ENCODE peak calls at places on chromosomes 12 and 14, in seven cellular contexts. F is AG04450; W is Peyer's patch; L is cardiac muscle cell; N is pancreas; I is CD8-positive, alpha-beta T cell; S is GM12878. Q is an unnamed sample.
A peak's percentile ranks its signal among the peaks of the same experiment; 100 is the strongest.

GRCh38 chr12:6047249-6048227 is 76.9 kb downstream of the VWF start:
- DNase-seq in F (peak; percentile 91), W (no peak), L (no peak), N (no peak), I (no peak), S (no peak), Q (peak; percentile 64)

GRCh38 chr12:123949118-123949774 is 23.4 kb downstream of the CCDC92 start:
- DNase-seq in F (no peak), W (no peak), L (no peak), N (no peak), I (no peak), S (no peak), Q (no peak)

GRCh38 chr12:111180830-111181726 is 187.8 kb downstream of the PHETA1 start:
- DNase-seq in F (no peak), W (peak; percentile 24), L (peak; percentile 40), N (peak; percentile 44), I (no peak), S (no peak), Q (no peak)

GRCh38 chr12:28583771-28584261 is 393.6 kb downstream of the CCDC91 start:
- DNase-seq in F (no peak), W (no peak), L (no peak), N (no peak), I (no peak), S (no peak), Q (peak; percentile 68)

GRCh38 chr12:6869049-6870021 is 2.0 kb downstream of the TPI1 start:
- DNase-seq in F (peak; percentile 48), W (peak; percentile 79), L (peak; percentile 90), N (peak; percentile 86), I (peak; percentile 80), S (peak; percentile 27), Q (no peak)

GRCh38 chr12:46263140-46264017 is 5.5 kb downstream of the SLC38A1 start:
- DNase-seq in F (no peak), W (no peak), L (no peak), N (no peak), I (no peak), S (no peak), Q (no peak)

GRCh38 chr12:58774731-58775130 is 145.6 kb downstream of the LRIG3 start:
- DNase-seq in F (no peak), W (no peak), L (no peak), N (no peak), I (no peak), S (no peak), Q (no peak)

GRCh38 chr12:52598966-52599365 is 2.3 kb downstream of the KRT72 start:
- DNase-seq in F (no peak), W (no peak), L (no peak), N (no peak), I (no peak), S (no peak), Q (no peak)

GRCh38 chr14:104320611-104321086 is 182.3 kb downstream of the KIF26A start:
- DNase-seq in F (no peak), W (no peak), L (no peak), N (no peak), I (no peak), S (no peak), Q (no peak)

GRCh38 chr14:72000907-72001306 is 68.7 kb downstream of the RGS6 start:
- DNase-seq in F (no peak), W (no peak), L (no peak), N (no peak), I (no peak), S (peak; percentile 34), Q (no peak)

GRCh38 chr12:27535318-27535717 is 11.3 kb downstream of the PPFIBP1 start:
- DNase-seq in F (no peak), W (no peak), L (no peak), N (no peak), I (no peak), S (no peak), Q (no peak)
- H3K27ac ChIP-seq in F (no peak overlapping the region), W (no peak overlapping the region), L (no peak overlapping the region), N (no peak overlapping the region), I (no peak overlapping the region), S (peak overlapping the region; percentile 78), Q (no peak overlapping the region)

GRCh38 chr14:94805726-94806288 is 35.9 kb upstream of the GSC start:
- DNase-seq in F (no peak), W (no peak), L (no peak), N (no peak), I (no peak), S (no peak), Q (no peak)
- H3K27ac ChIP-seq in F (no peak overlapping the region), W (no peak overlapping the region), L (no peak overlapping the region), N (no peak overlapping the region), I (no peak overlapping the region), S (no peak overlapping the region), Q (no peak overlapping the region)

GRCh38 chr14:61536661-61537566 is 158.4 kb upstream of the HIF1A start:
- DNase-seq in F (no peak), W (no peak), L (no peak), N (no peak), I (no peak), S (no peak), Q (no peak)
- H3K27ac ChIP-seq in F (peak overlapping the region; percentile 71), W (peak overlapping the region; percentile 32), L (no peak overlapping the region), N (peak overlapping the region; percentile 71), I (no peak overlapping the region), S (no peak overlapping the region), Q (peak overlapping the region; percentile 61)

GRCh38 chr14:92527724-92528123 is 14.1 kb downstream of the RIN3 start:
- DNase-seq in F (peak; percentile 32), W (no peak), L (no peak), N (no peak), I (no peak), S (no peak), Q (no peak)
- H3K27ac ChIP-seq in F (peak overlapping the region; percentile 47), W (peak overlapping the region; percentile 44), L (no peak overlapping the region), N (no peak overlapping the region), I (no peak overlapping the region), S (no peak overlapping the region), Q (no peak overlapping the region)

DNA sequence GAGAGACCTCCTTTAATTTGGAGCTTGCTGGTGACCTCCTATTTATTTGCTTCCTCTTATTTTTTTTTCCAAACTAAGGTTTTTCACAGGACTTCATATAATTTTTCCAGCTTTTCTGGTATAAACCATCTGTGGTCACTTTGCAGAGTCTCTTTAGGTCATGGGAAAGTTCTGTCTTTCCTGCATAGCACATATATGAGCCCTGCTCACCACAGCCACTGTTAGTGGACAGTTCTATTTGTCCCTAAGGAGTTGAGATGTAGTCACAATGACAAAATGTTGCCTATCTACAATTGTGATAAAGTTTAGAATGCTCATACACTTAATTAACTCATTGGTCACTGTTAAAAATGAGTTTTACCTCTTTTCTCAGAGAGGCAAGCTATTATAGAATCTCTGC is 53.7 kb upstream of the LDHB start:
- DNase-seq in F (no peak), W (no peak), L (no peak), N (no peak), I (no peak), S (no peak), Q (no peak)
- H3K27ac ChIP-seq in F (no peak overlapping the region), W (no peak overlapping the region), L (no peak overlapping the region), N (no peak overlapping the region), I (no peak overlapping the region), S (no peak overlapping the region), Q (no peak overlapping the region)

GRCh38 chr14:105486974-105487448 is 325 bp downstream of the CRIP1 start:
- DNase-seq in F (no peak), W (peak; percentile 75), L (no peak), N (peak; percentile 62), I (peak; percentile 53), S (no peak), Q (no peak)

GRCh38 chr14:105488781-105489606 is 2.1 kb upstream of the TEDC1 start:
- DNase-seq in F (no peak), W (no peak), L (no peak), N (peak; percentile 55), I (no peak), S (no peak), Q (no peak)

GRCh38 chr14:105487986-105488777 is 1.5 kb downstream of the CRIP1 start:
- DNase-seq in F (no peak), W (no peak), L (no peak), N (peak; percentile 56), I (no peak), S (no peak), Q (no peak)

GRCh38 chr14:105486333-105486973 is at the start of gene CRIP1:
- DNase-seq in F (no peak), W (peak; percentile 43), L (no peak), N (no peak), I (no peak), S (no peak), Q (no peak)

GRCh38 chr14:105487449-105487985 is 831 bp downstream of the CRIP1 start:
- DNase-seq in F (no peak), W (peak; percentile 74), L (no peak), N (peak; percentile 57), I (peak; percentile 73), S (no peak), Q (no peak)
- H3K27ac ChIP-seq in F (no peak overlapping the region), W (peak overlapping the region; percentile 94), L (peak overlapping the region; percentile 92), N (peak overlapping the region; percentile 41), I (peak overlapping the region; percentile 96), S (peak overlapping the region; percentile 42), Q (no peak overlapping the region)

GRCh38 chr14:64502476-64503183 is 1.0 kb downstream of the ZBTB25 start:
- DNase-seq in F (no peak), W (peak; percentile 49), L (peak; percentile 24), N (peak; percentile 25), I (no peak), S (no peak), Q (peak; percentile 81)
- H3K27ac ChIP-seq in F (peak overlapping the region; percentile 93), W (peak overlapping the region; percentile 98), L (peak overlapping the region; percentile 98), N (peak overlapping the region; percentile 100), I (peak overlapping the region; percentile 99), S (peak overlapping the region; percentile 98), Q (peak overlapping the region; percentile 91)

DNA sequence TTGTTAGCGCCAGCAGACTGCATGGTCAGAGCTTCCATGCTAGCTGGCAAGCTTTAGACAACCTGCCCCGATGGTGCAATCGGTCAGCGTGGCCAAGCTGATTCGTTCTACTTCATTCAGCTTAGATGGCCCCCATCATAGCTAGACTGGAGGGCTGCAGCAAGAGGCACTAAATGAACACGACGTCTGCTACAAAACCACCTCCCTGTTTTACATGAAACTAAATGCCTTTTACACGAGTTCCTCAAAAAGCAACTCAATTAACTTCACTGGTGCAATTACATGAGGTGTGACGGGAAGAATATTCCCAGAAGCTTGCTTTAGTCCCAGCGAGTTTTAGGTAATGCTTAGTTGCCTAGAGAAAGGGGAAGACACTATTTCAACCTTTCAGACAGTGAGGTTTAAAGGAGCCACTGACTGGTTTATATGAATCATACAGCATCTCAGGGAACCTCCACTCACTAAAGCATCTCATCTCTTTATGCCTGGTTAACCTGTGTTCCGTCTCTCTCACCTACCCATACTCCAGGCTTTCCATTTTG is 8.4 kb downstream of the NIN start:
- DNase-seq in F (no peak), W (no peak), L (no peak), N (no peak), I (no peak), S (peak; percentile 40), Q (no peak)
- H3K27ac ChIP-seq in F (no peak overlapping the region), W (no peak overlapping the region), L (no peak overlapping the region), N (no peak overlapping the region), I (peak overlapping the region; percentile 46), S (peak overlapping the region; percentile 88), Q (no peak overlapping the region)

Q was measured in foreskin keratinocyte.